ENCODE peak calls at places on chromosomes 16 and 17, in nine cellular contexts. U is GM23338; F is neuronal stem cell; V is naive thymus-derived CD4-positive, alpha-beta T cell; I is upper lobe of left lung; W is lung; A is CD8-positive, alpha-beta memory T cell; J is stomach; C is cardiac muscle cell. Y is an unnamed sample. For H3K27me3, the result is how much of the 10 kb centered on the place peaks cover.

GRCh38 chr17:7755095-7755890 is 37.7 kb downstream of the DNAH2 start:
- DNase-seq in U (no peak), F (no peak), V (no peak), I (no peak), W (no peak), A (no peak), J (no peak), C (no peak), Y (no peak)

GRCh38 chr17:17186051-17186450 is 20.1 kb downstream of the PLD6 start:
- DNase-seq in U (no peak), F (no peak), V (no peak), I (peak), W (peak), A (no peak), J (peak), C (no peak), Y (no peak)

GRCh38 chr17:66431910-66432309 is 129.5 kb downstream of the PRKCA start:
- DNase-seq in U (no peak), F (no peak), V (no peak), I (no peak), W (no peak), A (no peak), J (no peak), C (peak), Y (no peak)

GRCh38 chr16:70553175-70553574 is 29.6 kb downstream of the SF3B3 start:
- DNase-seq in U (no peak), F (no peak), V (no peak), I (no peak), W (no peak), A (no peak), J (no peak), C (peak), Y (peak)

GRCh38 chr17:2101448-2102257 is 46.8 kb downstream of the HIC1 start:
- DNase-seq in U (no peak), F (no peak), V (peak), I (peak), W (peak), A (no peak), J (peak), C (no peak), Y (no peak)

GRCh38 chr17:78395186-78395585 is 16.7 kb downstream of the PGS1 start:
- DNase-seq in U (no peak), F (no peak), V (no peak), I (no peak), W (no peak), A (no peak), J (no peak), C (no peak), Y (no peak)

GRCh38 chr17:45220079-45220478 is 1.6 kb upstream of the FMNL1 start:
- DNase-seq in U (no peak), F (no peak), V (no peak), I (no peak), W (no peak), A (no peak), J (no peak), C (no peak), Y (no peak)

GRCh38 chr16:12758031-12758669 is 45.5 kb downstream of the CPPED1 start:
- DNase-seq in U (no peak), F (no peak), V (no peak), I (no peak), W (no peak), A (no peak), J (no peak), C (no peak), Y (no peak)

GRCh38 chr16:31182391-31182790 is 2.5 kb downstream of the FUS start:
- DNase-seq in U (no peak), F (no peak), V (no peak), I (no peak), W (no peak), A (no peak), J (no peak), C (no peak), Y (no peak)

GRCh38 chr17:44130693-44131349 is 7.4 kb upstream of the HDAC5 start:
- DNase-seq in U (no peak), F (no peak), V (no peak), I (no peak), W (no peak), A (no peak), J (no peak), C (no peak), Y (no peak)

GRCh38 chr17:63707151-63707550 is 7.2 kb upstream of the LIMD2 start:
- DNase-seq in U (no peak), F (no peak), V (peak), I (no peak), W (no peak), A (no peak), J (no peak), C (no peak), Y (no peak)

GRCh38 chr16:86865866-86866675 is 287.7 kb downstream of the FOXL1 start:
- DNase-seq in U (no peak), F (no peak), V (no peak), I (no peak), W (no peak), A (no peak), J (no peak), C (no peak), Y (no peak)

GRCh38 chr16:86018487-86018886 is 119.5 kb downstream of the IRF8 start:
- DNase-seq in U (no peak), F (no peak), V (no peak), I (peak), W (peak), A (no peak), J (no peak), C (peak), Y (no peak)

GRCh38 chr16:66131895-66132294 is 234.6 kb upstream of the CDH5 start:
- DNase-seq in U (no peak), F (no peak), V (no peak), I (no peak), W (no peak), A (no peak), J (no peak), C (no peak), Y (no peak)

GRCh38 chr16:27999687-28000086 is 63.8 kb downstream of the GSG1L start:
- DNase-seq in U (no peak), F (no peak), V (no peak), I (no peak), W (no peak), A (no peak), J (no peak), C (no peak), Y (no peak)

DNA sequence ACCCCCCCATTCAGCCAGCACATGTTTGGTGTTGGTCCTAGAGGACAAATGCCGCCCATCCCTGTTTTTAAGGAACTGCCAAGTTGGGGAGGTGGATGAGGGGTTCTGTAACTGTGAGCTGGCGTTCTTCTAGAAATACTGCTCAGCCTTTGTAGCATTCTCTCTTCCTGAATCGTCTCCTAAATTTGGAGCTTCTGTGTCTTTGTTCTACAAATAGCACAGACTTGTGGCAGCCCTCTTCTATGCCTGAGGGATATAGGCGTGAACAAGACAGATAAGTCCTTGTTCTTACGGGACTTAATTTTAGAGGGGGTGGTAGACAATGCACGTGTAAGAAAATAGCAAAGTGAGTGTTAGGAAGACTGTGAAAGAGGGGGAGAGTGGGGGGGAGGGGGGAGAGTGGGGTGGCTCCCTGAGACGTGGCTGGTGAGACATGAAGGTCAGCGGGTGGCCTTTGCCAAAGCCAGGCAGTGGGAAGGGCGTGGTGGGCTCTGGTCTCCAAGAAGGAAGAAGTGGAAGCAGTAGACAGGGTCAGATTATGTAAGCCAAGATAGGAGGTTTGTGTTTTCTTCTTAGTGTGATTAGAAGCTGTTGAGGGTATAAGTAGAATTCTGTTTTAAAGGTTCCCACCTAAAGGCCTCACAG is 9.9 kb downstream of the MFSD11 start:
- DNase-seq in U (no peak), F (no peak), V (no peak), I (no peak), W (no peak), A (no peak), J (no peak), C (no peak), Y (no peak)
- H3K27me3 ChIP-seq in U (under half), F (under half), V (under half), I (under half), W (under half), A (under half), J (under half), C (under half), Y (under half)

DNA sequence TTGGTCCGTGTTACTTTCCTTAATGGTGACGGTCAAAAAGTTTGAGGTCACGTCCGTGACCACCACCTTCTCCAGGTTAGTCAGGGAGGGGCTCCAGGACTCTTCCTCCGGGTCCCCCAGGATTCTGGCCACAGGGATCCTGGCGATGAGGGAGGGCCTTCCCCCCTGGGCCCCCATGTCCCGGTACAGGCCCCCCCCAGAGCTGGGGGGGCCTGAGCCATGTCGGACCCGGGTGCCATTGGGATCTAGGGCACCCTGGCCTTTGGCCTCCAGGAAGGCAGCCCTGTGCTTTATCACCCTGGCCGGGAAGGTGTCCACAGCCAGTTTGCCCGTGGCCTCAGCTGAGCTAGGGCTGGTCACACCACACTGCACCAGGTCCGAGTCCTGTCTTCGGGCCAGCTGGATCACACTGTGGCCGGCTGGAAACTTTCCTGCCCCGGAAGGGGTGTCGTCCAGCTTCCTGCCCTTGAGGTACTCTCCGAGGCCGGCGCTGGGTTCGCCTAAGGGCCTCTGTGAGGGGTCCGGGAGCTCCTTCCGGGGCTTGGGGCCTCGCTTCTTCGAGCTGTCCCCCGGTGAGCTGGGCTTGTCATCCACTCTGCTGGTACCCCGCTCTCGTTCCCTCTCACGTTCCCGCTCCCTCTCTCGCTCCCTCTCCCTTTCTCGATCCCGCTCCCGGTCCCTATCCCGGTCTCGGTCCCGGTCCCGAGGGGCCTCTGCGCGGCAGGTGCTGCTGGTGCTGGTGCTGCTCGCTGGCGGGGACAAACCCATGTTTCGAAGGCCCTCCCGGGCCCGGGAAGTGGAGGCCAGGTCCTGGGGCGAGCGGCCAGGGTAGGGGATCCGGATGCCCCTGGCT is 2.0 kb downstream of the CBX8 start:
- DNase-seq in U (peak), F (no peak), V (no peak), I (no peak), W (no peak), A (no peak), J (no peak), C (no peak), Y (no peak)
- H3K4me3 ChIP-seq in U (peak), F (no peak), V (no peak), I (no peak), W (no peak), A (no peak), J (no peak), C (no peak), Y (no peak)

GRCh38 chr17:57528084-57528451 is 217.0 kb downstream of the CCDC182 start:
- DNase-seq in U (peak), F (no peak), V (no peak), I (peak), W (peak), A (no peak), J (no peak), C (no peak), Y (no peak)
- H3K27ac ChIP-seq in U (no peak), F (peak), V (no peak), I (no peak), W (no peak), A (no peak), J (no peak), C (no peak), Y (no peak)

GRCh38 chr16:82924075-82924854 is 297.5 kb downstream of the CDH13 start:
- DNase-seq in U (no peak), F (no peak), V (no peak), I (no peak), W (no peak), A (no peak), J (no peak), C (no peak), Y (no peak)
- H3K27me3 ChIP-seq in U (under half), F (under half), V (under half), I (under half), W (under half), A (under half), J (under half), C (under half), Y (under half)

GRCh38 chr17:77280304-77280910 is 139.6 kb downstream of the SEC14L1 start:
- DNase-seq in U (peak), F (no peak), V (no peak), I (no peak), W (no peak), A (no peak), J (no peak), C (peak), Y (no peak)
- H3K4me3 ChIP-seq in U (peak), F (peak), V (no peak), I (peak), W (no peak), A (no peak), J (peak), C (peak), Y (peak)

DNA sequence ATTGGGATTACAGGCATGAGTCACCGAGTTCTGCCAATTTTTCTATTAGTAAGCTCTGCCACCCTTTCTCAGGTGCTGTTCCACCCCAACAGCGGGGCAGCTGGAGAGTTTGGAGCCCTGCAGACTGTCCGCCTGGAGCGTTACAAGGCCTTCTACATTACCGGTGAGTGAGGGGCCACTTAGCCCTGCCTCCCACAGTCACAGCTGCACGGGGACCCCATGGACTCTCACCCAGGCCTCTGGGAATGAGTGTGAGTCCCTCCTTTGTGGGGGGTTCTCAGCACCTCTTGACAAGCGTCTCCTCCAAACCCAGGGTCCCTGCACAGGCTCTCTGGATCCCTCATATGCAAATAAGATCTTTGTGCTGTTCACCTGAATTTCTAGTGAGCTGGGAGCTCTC is 56.0 kb downstream of the WIPI1 start:
- DNase-seq in U (no peak), F (no peak), V (no peak), I (no peak), W (peak), A (no peak), J (no peak), C (no peak), Y (no peak)
- H3K27ac ChIP-seq in U (no peak), F (no peak), V (no peak), I (no peak), W (no peak), A (no peak), J (no peak), C (no peak), Y (no peak)

DNA sequence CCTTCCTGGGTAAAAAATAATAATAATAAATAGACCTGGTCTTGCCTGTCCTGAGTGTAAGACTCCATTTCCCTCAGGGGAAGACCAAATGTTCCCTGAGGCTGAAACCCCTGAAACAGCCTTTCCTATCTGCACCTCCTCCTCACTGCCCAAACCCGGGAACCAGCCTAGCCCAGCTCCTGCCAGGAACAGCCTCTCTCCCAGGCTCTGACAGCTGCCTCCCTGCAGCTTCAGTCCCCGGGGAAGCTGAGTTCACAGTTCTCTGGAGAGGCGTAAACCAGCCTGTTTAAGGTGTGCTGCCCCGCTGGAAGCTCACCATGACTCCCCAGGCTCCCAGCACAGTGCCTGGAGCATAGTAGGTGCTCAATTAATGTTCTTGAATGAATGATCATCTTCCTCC is 7.3 kb upstream of the CDT1 start:
- DNase-seq in U (no peak), F (no peak), V (no peak), I (no peak), W (no peak), A (no peak), J (no peak), C (no peak), Y (no peak)
- H3K27me3 ChIP-seq in U (under half), F (under half), V (under half), I (under half), W (under half), A (under half), J (under half), C (under half), Y (under half)

DNA sequence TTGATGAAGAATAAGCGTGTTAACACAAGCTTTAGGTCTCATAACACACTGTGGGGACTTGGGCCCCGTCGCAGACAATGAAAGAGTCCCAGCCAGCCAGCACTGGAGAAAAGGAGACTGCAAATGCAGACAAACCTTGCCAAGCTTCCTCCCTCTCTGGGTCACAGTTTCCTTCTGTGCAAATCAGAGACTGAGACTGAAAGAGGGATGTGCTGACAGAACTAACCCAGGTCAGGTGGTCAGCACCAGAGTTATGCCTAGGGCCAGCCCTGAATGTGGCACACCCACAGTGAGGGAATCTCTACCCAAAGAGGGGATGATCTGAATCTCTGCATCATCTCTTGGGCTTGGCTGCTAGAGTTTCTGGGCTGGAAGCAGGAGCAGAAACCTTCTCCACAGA is 282.3 kb upstream of the CCL2 start:
- DNase-seq in U (no peak), F (no peak), V (no peak), I (no peak), W (no peak), A (no peak), J (no peak), C (no peak), Y (no peak)
- H3K4me3 ChIP-seq in U (no peak), F (no peak), V (no peak), I (no peak), W (no peak), A (no peak), J (no peak), C (no peak), Y (no peak)

Y was measured in SJSA1.